ENCODE peak calls at places on chromosomes 1 and 21, in eight cellular contexts. I is left ventricle myocardium inferior, Q is NCI-H1436, M is SHP77, G is cardiac fibroblast, V is BJ, L is NCI-H1105, T is WERI-Rb-1. B is an unnamed sample.

GRCh38 chr21:14736162-14736561 is 190.0 kb upstream of the SAMSN1 start:
- DNase-seq in I (no peak), Q (no peak), M (no peak), G (no peak), V (no peak), L (no peak), T (no peak), B (no peak)

GRCh38 chr21:45482899-45483821 is 59.1 kb downstream of the SLC19A1 start:
- DNase-seq in I (no peak), Q (no peak), M (no peak), G (no peak), V (no peak), L (no peak), T (no peak), B (no peak)

GRCh38 chr1:33382651-33383415 is 48.1 kb downstream of the PHC2 start:
- DNase-seq in I (no peak), Q (no peak), M (no peak), G (peak), V (no peak), L (no peak), T (no peak), B (no peak)

GRCh38 chr1:41608242-41608641 is 123.8 kb upstream of the EDN2 start:
- DNase-seq in I (no peak), Q (no peak), M (no peak), G (peak), V (no peak), L (no peak), T (no peak), B (no peak)

GRCh38 chr1:156690673-156691032 is 13.4 kb upstream of the NES start:
- DNase-seq in I (no peak), Q (no peak), M (no peak), G (no peak), V (no peak), L (no peak), T (no peak), B (no peak)

GRCh38 chr1:218164930-218165686 is 120.0 kb upstream of the RRP15 start:
- DNase-seq in I (peak), Q (peak), M (no peak), G (peak), V (no peak), L (peak), T (peak), B (peak)

GRCh38 chr1:159030865-159031472 is 21.3 kb downstream of the IFI16 start:
- DNase-seq in I (no peak), Q (no peak), M (no peak), G (peak), V (no peak), L (no peak), T (no peak), B (no peak)

GRCh38 chr1:41728403-41729202 is 190.1 kb downstream of the HIVEP3 start:
- DNase-seq in I (no peak), Q (peak), M (peak), G (no peak), V (no peak), L (no peak), T (peak), B (peak)

GRCh38 chr1:9835758-9836631 is 12.2 kb upstream of the CLSTN1 start:
- DNase-seq in I (peak), Q (no peak), M (peak), G (peak), V (no peak), L (peak), T (peak), B (peak)

GRCh38 chr1:147851149-147851548 is 51.4 kb upstream of the GJA8 start:
- DNase-seq in I (no peak), Q (no peak), M (no peak), G (peak), V (no peak), L (no peak), T (no peak), B (no peak)

GRCh38 chr1:3510136-3510955 is 55.9 kb downstream of the ARHGEF16 start:
- DNase-seq in I (no peak), Q (no peak), M (no peak), G (no peak), V (no peak), L (no peak), T (no peak), B (no peak)

GRCh38 chr1:167082511-167083027 is 7.6 kb downstream of the GPA33 start:
- DNase-seq in I (no peak), Q (no peak), M (no peak), G (no peak), V (no peak), L (no peak), T (peak), B (peak)

GRCh38 chr1:9996624-9997582 is at the start of gene RBP7:
- DNase-seq in I (peak), Q (no peak), M (no peak), G (no peak), V (no peak), L (no peak), T (peak), B (no peak)

B was measured in NCI-H2171 treated with DMSO at 0.1 percent for 48 hours.